ENCODE peak calls at places on chromosomes 3 and 15, in seven cellular contexts. J, U, R, Q, V, T and P are unnamed samples.

GRCh38 chr3:23304424-23304823 is 101.3 kb downstream of the UBE2E2 start:
- DNase-seq in T (no peak), R (no peak), Q (no peak), V (no peak), U (no peak), J (no peak), P (no peak)

GRCh38 chr3:161557751-161558150 is 61.1 kb downstream of the OTOL1 start:
- DNase-seq in U (no peak), J (no peak), V (no peak), R (no peak), Q (no peak), T (no peak), P (no peak)

GRCh38 chr15:33621156-33621555 is 310.4 kb downstream of the RYR3 start:
- DNase-seq in U (no peak), T (no peak), V (no peak), R (no peak), Q (no peak), J (no peak), P (no peak)

GRCh38 chr3:36434682-36435426 is 54.5 kb downstream of the STAC start:
- DNase-seq in U (no peak), T (no peak), V (no peak), J (no peak), R (no peak), Q (no peak), P (no peak)

GRCh38 chr15:54082836-54083492 is 104.7 kb downstream of the UNC13C start:
- DNase-seq in V (no peak), R (no peak), J (peak), T (peak), Q (no peak), U (no peak), P (no peak)

GRCh38 chr3:31606453-31606852 is 73.7 kb downstream of the STT3B start:
- DNase-seq in R (no peak), U (no peak), J (no peak), T (peak), V (no peak), Q (no peak), P (no peak)

GRCh38 chr3:70916375-70917055 is 604.1 kb upstream of the MDFIC2 start:
- DNase-seq in T (peak), J (no peak), Q (no peak), U (no peak), V (no peak), R (no peak), P (no peak)

GRCh38 chr3:13998831-13999230 is 119.0 kb upstream of the WNT7A start:
- DNase-seq in J (no peak), V (no peak), Q (no peak), U (no peak), T (no peak), R (no peak), P (no peak)

GRCh38 chr3:42159706-42160472 is 68.7 kb downstream of the TRAK1 start:
- DNase-seq in R (peak), U (peak), J (peak), Q (peak), T (peak), V (no peak), P (no peak)

GRCh38 chr3:193971268-193971751 is 164.6 kb upstream of the HES1 start:
- DNase-seq in J (no peak), U (no peak), V (peak), R (no peak), T (no peak), Q (no peak), P (no peak)

GRCh38 chr3:72338082-72338941 is 509.9 kb downstream of the SHQ1 start:
- DNase-seq in Q (peak), J (no peak), V (no peak), U (no peak), R (no peak), T (no peak), P (no peak)

GRCh38 chr3:58688563-58688962 is 22.0 kb upstream of the FAM3D start:
- DNase-seq in V (no peak), J (no peak), R (no peak), T (no peak), Q (no peak), U (no peak), P (no peak)

GRCh38 chr3:148131990-148132638 is 565.6 kb upstream of the AGTR1 start:
- DNase-seq in V (no peak), T (no peak), U (no peak), J (no peak), Q (no peak), R (no peak), P (no peak)

GRCh38 chr3:27253831-27254230 is 115.4 kb downstream of the NEK10 start:
- DNase-seq in U (no peak), R (peak), J (peak), V (peak), T (no peak), Q (peak), P (no peak)

GRCh38 chr3:64104691-64105101 is 81.4 kb upstream of the PSMD6 start:
- DNase-seq in Q (no peak), V (no peak), U (no peak), R (no peak), T (no peak), J (no peak), P (no peak)

GRCh38 chr3:136817448-136817847 is 1.5 kb upstream of the SLC35G2 start:
- DNase-seq in T (no peak), U (no peak), V (no peak), R (no peak), Q (no peak), J (no peak), P (no peak)

GRCh38 chr3:39414421-39414907 is 7.9 kb downstream of the RPSA start:
- DNase-seq in Q (no peak), T (peak), R (no peak), V (no peak), U (no peak), J (peak), P (no peak)

DNA sequence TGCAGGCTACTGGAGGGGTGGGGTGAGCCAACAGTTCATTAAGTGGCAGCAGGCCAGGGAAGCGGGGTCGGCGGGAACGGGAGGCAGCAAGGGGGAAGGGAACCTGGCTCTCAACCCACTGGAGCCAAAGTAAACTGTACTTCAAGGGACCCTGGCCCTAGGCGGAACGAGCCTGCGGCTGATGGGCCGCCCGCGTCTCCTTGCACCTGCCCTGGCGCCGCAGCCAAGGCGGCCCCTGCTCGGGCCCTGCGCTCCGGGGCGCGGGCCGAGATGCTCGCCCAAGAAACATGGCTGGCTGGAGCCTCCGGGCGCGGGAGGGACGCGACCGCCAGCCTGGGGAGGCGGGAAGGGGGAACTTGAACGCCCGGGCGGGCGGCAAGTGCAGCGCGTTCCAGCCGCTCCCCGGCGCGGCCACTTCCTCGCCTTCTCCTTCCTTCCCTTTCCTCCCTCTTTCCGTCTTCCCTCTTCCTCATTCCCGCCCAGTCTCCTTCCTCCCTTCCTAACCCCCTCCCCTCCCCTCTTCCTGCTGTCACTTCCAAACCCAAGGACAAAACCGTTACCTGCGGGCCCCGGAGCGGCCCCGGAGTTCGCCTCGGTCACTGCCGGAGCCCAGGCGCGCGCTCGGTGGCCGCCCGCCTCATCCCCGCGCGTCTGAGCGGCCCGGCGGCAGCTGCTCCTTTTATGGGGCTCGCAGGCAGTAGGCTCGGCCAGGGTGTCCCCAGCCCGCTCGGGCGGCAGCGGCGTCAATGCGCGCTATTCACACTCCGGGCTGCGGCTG is 489.7 kb downstream of the MAGI1 start:
- DNase-seq in T (no peak), Q (no peak), V (no peak), U (peak), R (peak), J (peak), P (peak)
- H3K4me3 ChIP-seq in T (no peak), Q (no peak), V (no peak), U (peak), R (peak), J (peak), P (peak)

DNA sequence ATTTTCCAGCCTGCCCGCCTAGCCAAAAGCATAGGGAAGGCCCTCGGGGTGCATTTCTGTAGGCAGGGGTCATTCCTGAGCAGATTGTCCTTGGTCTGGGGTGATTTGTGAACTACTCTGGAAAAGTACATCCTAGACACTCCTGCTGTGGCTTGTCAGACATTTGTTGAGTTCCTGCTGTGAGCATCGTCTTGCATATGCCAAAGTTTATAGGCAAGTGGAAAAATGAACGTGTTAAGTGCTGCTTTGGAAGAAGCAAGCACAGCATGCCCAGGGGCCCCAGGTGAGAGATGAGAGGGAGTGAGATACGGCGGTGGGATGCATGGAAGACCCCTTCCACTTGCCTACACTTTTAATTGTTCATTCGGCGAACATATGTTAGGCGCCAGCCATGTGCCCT is 237.7 kb upstream of the ST8SIA2 start:
- DNase-seq in R (no peak), Q (no peak), U (no peak), V (no peak), J (no peak), T (no peak), P (no peak)
- TF ChIP-seq EP300 in R (no peak), Q (no peak), U (no peak), V (no peak), J (no peak), T (no peak), P (no peak)

GRCh38 chr3:25153561-25153960 is 274.5 kb upstream of the RARB start:
- DNase-seq in V (no peak), R (no peak), Q (no peak), U (no peak), T (no peak), J (no peak), P (no peak)

GRCh38 chr3:25155696-25156471 is 272.2 kb upstream of the RARB start:
- DNase-seq in U (no peak), Q (no peak), J (no peak), R (no peak), T (no peak), V (no peak), P (no peak)

GRCh38 chr3:25153130-25153529 is 274.9 kb upstream of the RARB start:
- DNase-seq in U (no peak), R (no peak), T (no peak), Q (no peak), V (no peak), J (no peak), P (no peak)

GRCh38 chr3:25151497-25151896 is 276.6 kb upstream of the RARB start:
- DNase-seq in J (no peak), T (no peak), R (no peak), Q (no peak), V (no peak), U (no peak), P (no peak)

GRCh38 chr3:25150199-25150598 is 277.9 kb upstream of the RARB start:
- DNase-seq in T (no peak), U (no peak), R (no peak), J (no peak), Q (no peak), V (no peak), P (no peak)
- TF ChIP-seq CTCF in T (no peak), U (no peak), R (no peak), J (no peak), Q (no peak), V (no peak), P (no peak)

DNA sequence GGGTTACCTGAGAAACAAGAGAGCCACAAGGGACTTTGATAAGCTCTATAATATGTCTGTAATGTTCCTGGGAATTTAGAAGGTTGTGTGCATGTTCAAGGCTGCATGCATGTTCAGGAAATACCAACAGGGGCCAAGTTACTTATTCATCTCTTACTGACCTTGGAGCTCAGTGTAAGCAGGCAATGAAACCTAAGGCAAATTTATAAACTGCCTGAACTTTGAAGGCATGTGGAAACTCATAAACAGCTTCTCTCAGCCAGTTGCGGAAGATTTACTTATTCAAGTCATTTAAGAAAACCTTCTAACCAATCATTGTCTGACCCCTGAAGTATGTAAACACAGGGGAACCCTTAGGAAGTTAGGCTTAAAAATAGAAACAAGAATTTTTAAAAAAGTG is 57.1 kb downstream of the SLC15A2 start:
- DNase-seq in U (no peak), R (no peak), J (no peak), V (no peak), Q (no peak), T (no peak), P (no peak)
- H3K4me3 ChIP-seq in U (no peak), R (no peak), J (no peak), V (no peak), Q (no peak), T (no peak), P (no peak)

GRCh38 chr3:105187340-105187739 is 179.4 kb upstream of the ALCAM start:
- DNase-seq in R (no peak), T (no peak), V (no peak), U (no peak), J (no peak), Q (no peak), P (no peak)
- TF ChIP-seq EP300 in R (no peak), T (no peak), V (no peak), U (no peak), J (no peak), Q (no peak), P (no peak)

GRCh38 chr3:62318752-62319569 is 54.4 kb downstream of the FEZF2 start:
- DNase-seq in V (no peak), Q (peak), R (peak), U (peak), T (peak), J (peak), P (peak)
- TF ChIP-seq CTCF in V (no peak), Q (no peak), R (no peak), U (no peak), T (no peak), J (no peak), P (no peak)